ENCODE peak calls at places on chromosomes 16 and 17, in seven cellular contexts. B, H, Q, U, L, E and M are unnamed samples.

GRCh38 chr16:84096447-84097005 is 20.2 kb downstream of the MBTPS1 start:
- DNase-seq in E (no peak), B (no peak), L (no peak), Q (no peak), U (no peak), H (no peak), M (no peak)

GRCh38 chr16:14399397-14400284 is 230.4 kb downstream of the PARN start:
- DNase-seq in L (peak; percentile 80), B (no peak), Q (peak; percentile 61), H (no peak), E (no peak), U (peak; percentile 56), M (no peak)

GRCh38 chr17:73696251-73696650 is 52.0 kb upstream of the SDK2 start:
- DNase-seq in B (no peak), U (no peak), E (no peak), Q (no peak), H (no peak), L (no peak), M (no peak)

GRCh38 chr17:17090642-17091103 is 48.4 kb downstream of the MPRIP start:
- DNase-seq in U (no peak), E (no peak), B (no peak), H (no peak), L (no peak), Q (no peak), M (no peak)

GRCh38 chr16:24996731-24997130 is 18.4 kb downstream of the ARHGAP17 start:
- DNase-seq in H (no peak), E (no peak), L (no peak), U (no peak), B (no peak), Q (no peak), M (no peak)

GRCh38 chr17:64343833-64344637 is 46.6 kb downstream of the PECAM1 start:
- DNase-seq in H (no peak), Q (peak; percentile 28), B (no peak), U (peak; percentile 65), L (peak; percentile 73), E (peak; percentile 52), M (peak; percentile 82)

GRCh38 chr16:84055366-84055765 is 12.8 kb upstream of the SLC38A8 start:
- DNase-seq in E (no peak), B (peak; percentile 47), L (no peak), U (no peak), H (no peak), Q (no peak), M (no peak)

GRCh38 chr16:31351246-31351936 is 3.6 kb upstream of the ITGAX start:
- DNase-seq in Q (no peak), U (no peak), B (no peak), H (no peak), E (peak; percentile 43), L (no peak), M (peak; percentile 61)

GRCh38 chr17:41367426-41368075 is 2.1 kb downstream of the KRT33B start:
- DNase-seq in L (no peak), Q (peak; percentile 25), E (no peak), U (no peak), B (no peak), H (no peak), M (no peak)

GRCh38 chr16:11392041-11392581 is 46.9 kb downstream of the RMI2 start:
- DNase-seq in B (no peak), E (no peak), L (no peak), H (no peak), Q (no peak), U (no peak), M (no peak)

GRCh38 chr16:84458606-84459516 is 45.6 kb downstream of the MEAK7 start:
- DNase-seq in U (no peak), Q (no peak), H (no peak), L (no peak), B (no peak), E (no peak), M (no peak)

GRCh38 chr16:68257251-68257905 is 6.9 kb upstream of the SLC7A6 start:
- DNase-seq in U (no peak), L (no peak), B (no peak), Q (no peak), H (no peak), E (peak; percentile 83), M (no peak)

GRCh38 chr17:39573447-39574298 is 34.0 kb downstream of the NEUROD2 start:
- DNase-seq in B (no peak), Q (peak; percentile 95), H (no peak), U (peak; percentile 33), E (peak; percentile 85), L (peak; percentile 52), M (no peak)

GRCh38 chr17:68456529-68457167 is 648 bp downstream of the WIPI1 start:
- DNase-seq in Q (peak; percentile 62), H (no peak), U (peak; percentile 82), B (peak; percentile 75), E (peak; percentile 29), L (peak; percentile 90), M (peak; percentile 66)

GRCh38 chr16:89378947-89379771 is 111.2 kb downstream of the ANKRD11 start:
- DNase-seq in L (peak; percentile 42), E (no peak), B (no peak), H (no peak), U (no peak), Q (no peak), M (no peak)

GRCh38 chr17:32494621-32495346 is 8.0 kb downstream of the CDK5R1 start:
- DNase-seq in L (no peak), E (no peak), H (no peak), Q (no peak), U (no peak), B (peak; percentile 71), M (no peak)

GRCh38 chr17:32495347-32496253 is 8.8 kb downstream of the CDK5R1 start:
- DNase-seq in E (no peak), B (peak; percentile 60), L (no peak), H (no peak), Q (no peak), U (no peak), M (peak; percentile 51)

GRCh38 chr17:32498362-32498761 is 11.6 kb downstream of the CDK5R1 start:
- DNase-seq in B (no peak), Q (no peak), H (no peak), E (no peak), L (no peak), U (no peak), M (no peak)

GRCh38 chr17:32496348-32497078 is 9.7 kb downstream of the CDK5R1 start:
- DNase-seq in B (no peak), L (no peak), H (no peak), E (no peak), Q (no peak), U (no peak), M (no peak)

DNA sequence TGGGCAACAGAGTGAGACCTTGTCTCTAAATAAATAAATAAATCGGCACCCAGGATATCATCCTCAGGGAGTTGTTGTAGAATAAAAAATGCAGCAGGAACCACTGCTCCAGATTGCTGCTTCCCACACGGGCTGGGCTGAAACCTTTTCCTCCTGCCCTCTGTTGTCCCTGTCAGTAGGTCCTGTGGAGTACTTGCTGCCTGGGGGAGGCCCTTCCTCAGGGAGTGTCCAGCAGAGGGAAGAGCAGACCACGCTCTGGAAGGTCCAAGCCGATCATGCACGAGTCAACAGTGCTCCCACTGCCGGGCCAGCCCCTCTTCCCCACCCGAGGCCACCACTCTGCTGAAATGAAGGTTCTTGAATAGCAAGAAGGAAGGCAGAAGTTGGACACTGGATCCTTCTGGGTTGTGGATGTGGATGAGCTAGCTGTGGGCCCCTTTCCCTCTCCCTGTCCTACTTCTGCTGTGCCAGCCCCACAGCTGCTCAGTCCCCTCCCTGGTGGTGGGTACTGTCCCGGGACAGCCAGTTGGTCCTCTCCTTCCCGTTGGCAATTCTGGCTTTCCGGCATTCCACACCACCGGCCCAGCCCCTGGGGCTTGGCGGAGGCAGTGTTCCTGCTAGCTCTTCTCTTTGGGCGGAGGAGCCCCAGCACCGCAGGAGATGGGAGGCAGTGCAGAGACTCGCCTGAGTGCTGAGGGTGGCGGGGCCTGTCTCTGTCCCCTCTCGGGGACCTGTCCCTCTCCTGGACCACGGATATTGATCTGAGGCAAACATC is 10.8 kb downstream of the CDK5R1 start:
- DNase-seq in L (no peak), H (no peak), B (no peak), Q (no peak), U (no peak), E (no peak), M (no peak)
- TF ChIP-seq CTCF in L (no peak), H (no peak), B (no peak), Q (no peak), U (no peak), E (no peak), M (no peak)

GRCh38 chr17:76023900-76024237 is 3.2 kb downstream of the EVPL start:
- DNase-seq in B (no peak), L (no peak), E (no peak), H (no peak), U (no peak), Q (no peak), M (no peak)

GRCh38 chr17:76025294-76025693 is 1.8 kb downstream of the EVPL start:
- DNase-seq in U (no peak), L (no peak), Q (no peak), B (no peak), H (no peak), E (no peak), M (no peak)

GRCh38 chr17:76027159-76027839 is at the start of gene EVPL:
- DNase-seq in B (no peak), E (no peak), H (no peak), Q (peak; percentile 62), U (no peak), L (no peak), M (no peak)

GRCh38 chr17:76024353-76024752 is 2.8 kb downstream of the EVPL start:
- DNase-seq in Q (no peak), B (no peak), E (no peak), L (no peak), U (no peak), H (no peak), M (no peak)

GRCh38 chr17:76026714-76027158 is 370 bp downstream of the EVPL start:
- DNase-seq in U (no peak), Q (no peak), L (no peak), E (no peak), H (no peak), B (no peak), M (no peak)
- TF ChIP-seq CTCF in U (no peak), Q (peak; percentile 42), L (no peak), E (no peak), H (no peak), B (no peak), M (no peak)

GRCh38 chr16:4409081-4409932 is 7.1 kb downstream of the CORO7 start:
- DNase-seq in H (no peak), U (no peak), Q (peak; percentile 35), L (no peak), E (peak; percentile 28), B (peak; percentile 60), M (no peak)
- TF ChIP-seq CTCF in H (no peak), U (no peak), Q (no peak), L (no peak), E (no peak), B (peak; percentile 27), M (no peak)

GRCh38 chr16:57940382-57940966 is 30.5 kb downstream of the CNGB1 start:
- DNase-seq in H (no peak), L (no peak), Q (no peak), E (no peak), B (no peak), U (no peak), M (no peak)

GRCh38 chr16:57939872-57940224 is 31.1 kb downstream of the CNGB1 start:
- DNase-seq in U (no peak), H (no peak), E (no peak), Q (no peak), B (no peak), L (no peak), M (no peak)

GRCh38 chr16:57938484-57938883 is 32.4 kb downstream of the CNGB1 start:
- DNase-seq in U (no peak), L (no peak), H (no peak), Q (no peak), B (no peak), E (no peak), M (no peak)

GRCh38 chr16:57937861-57938260 is 33.1 kb downstream of the CNGB1 start:
- DNase-seq in U (no peak), B (no peak), L (no peak), H (no peak), Q (no peak), E (no peak), M (no peak)

GRCh38 chr16:57938936-57939871 is 31.7 kb downstream of the CNGB1 start:
- DNase-seq in B (no peak), H (no peak), Q (peak; percentile 35), U (peak; percentile 32), L (peak; percentile 47), E (no peak), M (no peak)
- TF ChIP-seq CTCF in B (no peak), H (no peak), Q (peak; percentile 18), U (no peak), L (no peak), E (no peak), M (no peak)